ENCODE peak calls at places on chromosome 11, in six cellular contexts. W, N, J, G, L and Q are unnamed samples.

GRCh38 chr11:99019676-99020075 is 1.1 kb upstream of the CNTN5 start:
- DNase-seq in W (no peak), N (no peak), J (no peak), G (peak), L (no peak), Q (no peak)

GRCh38 chr11:64885367-64886286 is 7.2 kb upstream of the EHD1 start:
- DNase-seq in W (no peak), N (no peak), J (no peak), G (no peak), L (no peak), Q (no peak)

GRCh38 chr11:64834723-64835615 is 9.5 kb downstream of the CDC42BPG start:
- DNase-seq in W (no peak), N (no peak), J (no peak), G (no peak), L (peak), Q (no peak)

GRCh38 chr11:67271212-67271547 is 4.9 kb downstream of the GRK2 start:
- DNase-seq in W (no peak), N (no peak), J (no peak), G (no peak), L (no peak), Q (no peak)

GRCh38 chr11:60988658-60989057 is 17.2 kb downstream of the CD6 start:
- DNase-seq in W (no peak), N (no peak), J (no peak), G (no peak), L (no peak), Q (no peak)

GRCh38 chr11:114251797-114252327 is 44.3 kb upstream of the NNMT start:
- DNase-seq in W (no peak), N (no peak), J (no peak), G (no peak), L (no peak), Q (no peak)

GRCh38 chr11:99015634-99016454 is 4.9 kb upstream of the CNTN5 start:
- DNase-seq in W (no peak), N (peak), J (no peak), G (peak), L (no peak), Q (peak)

GRCh38 chr11:65013130-65013691 is 749 bp upstream of the ARL2 start:
- DNase-seq in W (peak), N (peak), J (no peak), G (peak), L (peak), Q (peak)

GRCh38 chr11:111310088-111310487 is 11.7 kb downstream of the POU2AF3 start:
- DNase-seq in W (no peak), N (no peak), J (no peak), G (peak), L (no peak), Q (no peak)